ENCODE peak calls at places on chromosomes 4 and X, in five cellular contexts. One of them, this sample, is unnamed.

GRCh38 chr4:174648859-174649258 is 126.6 kb upstream of the HPGD start:
- DNase-seq in stimulated activated CD4-positive, alpha-beta T cell treated with anti-CD3 and anti-CD28 coated beads, Interleukin-12 subunit alpha, Interleukin-12 subunit beta, amount 100 ng/mL, for 48 hours: no peak
- DNase-seq in psoas muscle: no peak
- DNase-seq in uterus: no peak
- DNase-seq in aorta: no peak
- DNase-seq in this sample: no peak

GRCh38 chr4:176818531-176818930 is 25.8 kb upstream of the VEGFC start:
- DNase-seq in stimulated activated CD4-positive, alpha-beta T cell treated with anti-CD3 and anti-CD28 coated beads, Interleukin-12 subunit alpha, Interleukin-12 subunit beta, amount 100 ng/mL, for 48 hours: no peak
- DNase-seq in uterus: no peak
- DNase-seq in aorta: no peak
- DNase-seq in psoas muscle: no peak
- DNase-seq in this sample: no peak

GRCh38 chr4:57158221-57158620 is 48.0 kb upstream of the IGFBP7 start:
- DNase-seq in uterus: no peak
- DNase-seq in psoas muscle: no peak
- DNase-seq in aorta: no peak
- DNase-seq in stimulated activated CD4-positive, alpha-beta T cell treated with anti-CD3 and anti-CD28 coated beads, Interleukin-12 subunit alpha, Interleukin-12 subunit beta, amount 100 ng/mL, for 48 hours: no peak
- DNase-seq in this sample: no peak

GRCh38 chr4:154720618-154721267 is 23.1 kb upstream of the LRAT start:
- DNase-seq in uterus: no peak
- DNase-seq in stimulated activated CD4-positive, alpha-beta T cell treated with anti-CD3 and anti-CD28 coated beads, Interleukin-12 subunit alpha, Interleukin-12 subunit beta, amount 100 ng/mL, for 48 hours: no peak
- DNase-seq in psoas muscle: no peak
- DNase-seq in aorta: no peak
- DNase-seq in this sample: no peak

GRCh38 chrX:105552395-105552794 is 269.9 kb upstream of the NRK start:
- DNase-seq in aorta: no peak
- DNase-seq in stimulated activated CD4-positive, alpha-beta T cell treated with anti-CD3 and anti-CD28 coated beads, Interleukin-12 subunit alpha, Interleukin-12 subunit beta, amount 100 ng/mL, for 48 hours: no peak
- DNase-seq in uterus: no peak
- DNase-seq in psoas muscle: no peak
- DNase-seq in this sample: no peak

GRCh38 chr4:123423819-123424218 is 27.2 kb downstream of the SPRY1 start:
- DNase-seq in uterus: no peak
- DNase-seq in stimulated activated CD4-positive, alpha-beta T cell treated with anti-CD3 and anti-CD28 coated beads, Interleukin-12 subunit alpha, Interleukin-12 subunit beta, amount 100 ng/mL, for 48 hours: no peak
- DNase-seq in psoas muscle: no peak
- DNase-seq in aorta: no peak
- DNase-seq in this sample: no peak

GRCh38 chr4:18566970-18567799 is 545.6 kb upstream of the LCORL start:
- DNase-seq in uterus: no peak
- DNase-seq in aorta: no peak
- DNase-seq in psoas muscle: no peak
- DNase-seq in stimulated activated CD4-positive, alpha-beta T cell treated with anti-CD3 and anti-CD28 coated beads, Interleukin-12 subunit alpha, Interleukin-12 subunit beta, amount 100 ng/mL, for 48 hours: no peak
- DNase-seq in this sample: no peak

GRCh38 chrX:39313149-39313548 is 511.9 kb downstream of the MID1IP1 start:
- DNase-seq in stimulated activated CD4-positive, alpha-beta T cell treated with anti-CD3 and anti-CD28 coated beads, Interleukin-12 subunit alpha, Interleukin-12 subunit beta, amount 100 ng/mL, for 48 hours: no peak
- DNase-seq in psoas muscle: no peak
- DNase-seq in uterus: no peak
- DNase-seq in aorta: no peak
- DNase-seq in this sample: no peak

GRCh38 chrX:118240359-118240758 is 105.5 kb upstream of the WDR44 start:
- DNase-seq in uterus: no peak
- DNase-seq in psoas muscle: no peak
- DNase-seq in aorta: no peak
- DNase-seq in stimulated activated CD4-positive, alpha-beta T cell treated with anti-CD3 and anti-CD28 coated beads, Interleukin-12 subunit alpha, Interleukin-12 subunit beta, amount 100 ng/mL, for 48 hours: no peak
- DNase-seq in this sample: no peak

GRCh38 chr4:47831026-47831689 is 6.7 kb downstream of the CORIN start:
- DNase-seq in aorta: no peak
- DNase-seq in uterus: no peak
- DNase-seq in stimulated activated CD4-positive, alpha-beta T cell treated with anti-CD3 and anti-CD28 coated beads, Interleukin-12 subunit alpha, Interleukin-12 subunit beta, amount 100 ng/mL, for 48 hours: no peak
- DNase-seq in psoas muscle: no peak
- DNase-seq in this sample: no peak

GRCh38 chrX:48957477-48957826 is at the start of gene OTUD5:
- DNase-seq in aorta: peak; percentile 80
- DNase-seq in stimulated activated CD4-positive, alpha-beta T cell treated with anti-CD3 and anti-CD28 coated beads, Interleukin-12 subunit alpha, Interleukin-12 subunit beta, amount 100 ng/mL, for 48 hours: peak; percentile 62
- DNase-seq in uterus: peak; percentile 68
- DNase-seq in psoas muscle: peak; percentile 67
- DNase-seq in this sample: peak; percentile 71

GRCh38 chr4:40871695-40872250 is 122.0 kb downstream of the NSUN7 start:
- DNase-seq in stimulated activated CD4-positive, alpha-beta T cell treated with anti-CD3 and anti-CD28 coated beads, Interleukin-12 subunit alpha, Interleukin-12 subunit beta, amount 100 ng/mL, for 48 hours: no peak
- DNase-seq in aorta: no peak
- DNase-seq in psoas muscle: no peak
- DNase-seq in uterus: no peak
- DNase-seq in this sample: no peak

GRCh38 chr4:146190393-146190910 is 14.9 kb downstream of the LSM6 start:
- DNase-seq in psoas muscle: no peak
- DNase-seq in aorta: no peak
- DNase-seq in stimulated activated CD4-positive, alpha-beta T cell treated with anti-CD3 and anti-CD28 coated beads, Interleukin-12 subunit alpha, Interleukin-12 subunit beta, amount 100 ng/mL, for 48 hours: no peak
- DNase-seq in uterus: no peak
- DNase-seq in this sample: no peak

GRCh38 chrX:13220916-13221315 is 98.9 kb downstream of the ATXN3L start:
- DNase-seq in psoas muscle: no peak
- DNase-seq in stimulated activated CD4-positive, alpha-beta T cell treated with anti-CD3 and anti-CD28 coated beads, Interleukin-12 subunit alpha, Interleukin-12 subunit beta, amount 100 ng/mL, for 48 hours: no peak
- DNase-seq in aorta: no peak
- DNase-seq in uterus: no peak
- DNase-seq in this sample: no peak

GRCh38 chr4:84319124-84319523 is 180.0 kb downstream of the NKX6-1 start:
- DNase-seq in stimulated activated CD4-positive, alpha-beta T cell treated with anti-CD3 and anti-CD28 coated beads, Interleukin-12 subunit alpha, Interleukin-12 subunit beta, amount 100 ng/mL, for 48 hours: no peak
- DNase-seq in psoas muscle: peak; percentile 58
- DNase-seq in aorta: peak; percentile 55
- DNase-seq in uterus: no peak
- DNase-seq in this sample: no peak

This sample was measured in effector CD8-positive, alpha-beta T cell.